ENCODE peak calls at places on chromosome 7, in seven cellular contexts. H is A549, W is stomach, U is heart left ventricle, I is IMR-90, X is H54, C is adrenal gland. V is an unnamed sample.

GRCh38 chr7:117230276-117231046 is 92.4 kb downstream of the WNT2 start:
- DNase-seq in H (no peak), W (no peak), C (no peak), U (no peak), I (peak; percentile 95), X (no peak), V (no peak)

GRCh38 chr7:153047079-153047478 is 287.5 kb downstream of the ACTR3B start:
- DNase-seq in C (no peak), H (no peak), X (no peak), U (no peak), I (no peak), W (no peak), V (no peak)

GRCh38 chr7:75876126-75876881 is 2.5 kb upstream of the RHBDD2 start:
- DNase-seq in U (no peak), C (no peak), W (no peak), H (no peak), X (no peak), I (no peak), V (no peak)

GRCh38 chr7:134891262-134892001 is 94.9 kb upstream of the AGBL3 start:
- DNase-seq in C (peak; percentile 93), H (peak; percentile 97), U (peak; percentile 89), W (peak; percentile 38), I (peak; percentile 92), X (peak; percentile 61), V (peak; percentile 25)

GRCh38 chr7:135994466-135995205 is 17.5 kb upstream of the MTPN start:
- DNase-seq in C (no peak), X (no peak), I (peak; percentile 59), H (peak; percentile 9), W (no peak), U (no peak), V (no peak)

GRCh38 chr7:75966209-75966961 is 28.0 kb downstream of the TMEM120A start:
- DNase-seq in I (no peak), C (peak; percentile 90), H (no peak), U (peak; percentile 75), X (no peak), W (no peak), V (no peak)

GRCh38 chr7:55073051-55073511 is 54.3 kb downstream of the EGFR start:
- DNase-seq in H (peak; percentile 49), U (no peak), X (no peak), I (peak; percentile 81), C (no peak), W (no peak), V (no peak)

GRCh38 chr7:47893238-47893637 is 55.0 kb downstream of the PKD1L1 start:
- DNase-seq in W (no peak), X (peak; percentile 65), H (peak; percentile 22), C (no peak), U (no peak), I (no peak), V (peak; percentile 3)

GRCh38 chr7:4136036-4136435 is 546.1 kb upstream of the FOXK1 start:
- DNase-seq in I (no peak), C (no peak), H (no peak), W (no peak), U (no peak), X (no peak), V (no peak)

GRCh38 chr7:152424348-152425108 is 11.3 kb downstream of the KMT2C start:
- DNase-seq in U (no peak), X (no peak), H (no peak), C (peak; percentile 32), W (no peak), I (peak; percentile 57), V (no peak)

GRCh38 chr7:80054356-80054755 is 80.3 kb upstream of the GNAI1 start:
- DNase-seq in X (no peak), C (no peak), U (no peak), W (no peak), H (no peak), I (peak; percentile 92), V (no peak)

GRCh38 chr7:105641236-105641810 is 60.0 kb upstream of the EFCAB10 start:
- DNase-seq in C (no peak), I (no peak), H (no peak), U (no peak), X (no peak), W (no peak), V (no peak)

GRCh38 chr7:132386249-132386681 is 190.0 kb downstream of the PLXNA4 start:
- DNase-seq in X (no peak), C (no peak), H (no peak), W (peak; percentile 78), I (no peak), U (peak; percentile 78), V (no peak)

DNA sequence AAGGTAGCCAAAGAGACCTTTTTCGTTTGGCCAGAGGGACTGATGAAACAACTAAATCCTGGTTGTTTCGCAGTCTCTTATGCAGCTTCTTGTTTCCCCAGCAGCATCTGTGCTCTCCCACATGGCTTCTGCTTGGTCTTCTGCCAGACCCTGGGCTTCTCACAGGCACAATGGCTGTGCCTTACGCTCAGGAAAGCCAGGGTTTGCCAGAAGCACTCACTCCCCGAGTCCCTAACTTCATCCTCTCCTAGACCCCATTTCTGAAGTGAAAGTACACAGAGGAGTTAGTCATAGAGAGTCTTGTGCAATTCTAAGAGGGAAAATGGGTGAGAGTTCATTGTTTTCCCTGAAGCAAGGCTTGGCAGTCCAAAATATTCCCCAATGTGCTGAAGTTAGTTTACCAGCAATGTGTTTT is 121.7 kb downstream of the EVX1 start:
- DNase-seq in U (peak; percentile 75), H (no peak), C (peak; percentile 56), W (peak; percentile 27), X (no peak), I (peak; percentile 69), V (no peak)
- TF ChIP-seq POLR2A in U (no peak), H (no peak), C (no peak), W (no peak), X (no peak), I (no peak), V (no peak)

GRCh38 chr7:101618916-101619315 is 10.2 kb downstream of the MYL10 start:
- DNase-seq in X (no peak), I (no peak), H (no peak), W (no peak), C (no peak), U (no peak), V (no peak)

GRCh38 chr7:101618207-101618839 is 10.8 kb downstream of the MYL10 start:
- DNase-seq in H (no peak), C (no peak), X (no peak), I (no peak), W (no peak), U (no peak), V (no peak)

GRCh38 chr7:101614939-101615302 is 14.2 kb downstream of the MYL10 start:
- DNase-seq in X (peak; percentile 82), U (no peak), C (no peak), I (no peak), H (no peak), W (no peak), V (no peak)

GRCh38 chr7:101615446-101615845 is 13.7 kb downstream of the MYL10 start:
- DNase-seq in X (no peak), U (no peak), H (no peak), I (no peak), C (no peak), W (no peak), V (no peak)

DNA sequence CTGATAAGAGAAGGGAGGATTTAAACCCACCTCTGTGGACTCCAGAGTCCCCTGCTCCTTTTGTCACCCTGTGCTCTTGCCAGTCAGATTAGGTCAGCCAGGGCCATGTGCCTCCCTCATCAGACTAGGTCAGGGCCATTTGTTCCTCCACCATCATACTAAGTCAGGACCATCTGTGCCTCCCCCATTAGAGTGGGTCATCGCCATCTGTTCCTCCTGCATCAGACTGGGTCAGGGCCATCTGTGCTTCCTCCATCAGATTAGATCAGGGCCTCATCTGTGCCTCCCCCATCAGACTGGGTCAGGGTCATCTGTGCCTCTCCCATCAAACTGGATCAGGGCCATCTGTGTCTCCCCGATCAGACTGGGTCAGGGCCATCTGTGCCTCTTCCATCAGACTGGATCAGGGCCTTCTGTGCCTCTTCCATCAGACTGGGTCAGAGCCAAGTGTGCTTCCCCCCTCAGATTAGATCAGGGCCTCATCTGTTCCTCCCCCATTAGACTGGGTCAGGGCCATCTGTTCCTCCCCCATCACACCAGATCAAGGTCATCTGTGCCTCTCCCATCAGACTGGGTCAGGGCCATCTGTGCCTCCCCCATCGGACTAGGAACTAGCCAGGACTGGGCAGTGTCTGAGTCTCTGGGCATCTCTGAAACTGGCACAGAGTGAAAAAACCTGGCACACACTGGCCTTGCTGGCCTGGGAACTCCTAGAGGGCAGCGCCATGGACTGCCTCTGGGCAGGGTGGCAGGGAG is 11.5 kb downstream of the MYL10 start:
- DNase-seq in U (no peak), C (no peak), I (no peak), H (no peak), X (no peak), W (no peak), V (no peak)
- TF ChIP-seq POLR2A in U (no peak), C (no peak), I (no peak), H (no peak), X (no peak), W (no peak), V (no peak)

GRCh38 chr7:5422324-5423271 is 1.0 kb downstream of the TNRC18 start:
- DNase-seq in I (peak; percentile 24), H (no peak), X (no peak), U (peak; percentile 38), C (no peak), W (no peak), V (peak; percentile 46)

GRCh38 chr7:5423272-5423843 is at the start of gene TNRC18:
- DNase-seq in W (peak; percentile 34), X (no peak), C (peak; percentile 50), I (no peak), U (peak; percentile 66), H (no peak), V (peak; percentile 79)

GRCh38 chr7:5425507-5426225 is 2.0 kb upstream of the TNRC18 start:
- DNase-seq in I (peak; percentile 89), C (peak; percentile 75), X (peak; percentile 89), W (peak; percentile 65), U (peak; percentile 81), H (peak; percentile 87), V (peak; percentile 64)

GRCh38 chr7:5424689-5425506 is 1.3 kb upstream of the TNRC18 start:
- DNase-seq in U (peak; percentile 82), H (no peak), W (peak; percentile 45), C (peak; percentile 53), I (peak; percentile 33), X (no peak), V (peak; percentile 60)

DNA sequence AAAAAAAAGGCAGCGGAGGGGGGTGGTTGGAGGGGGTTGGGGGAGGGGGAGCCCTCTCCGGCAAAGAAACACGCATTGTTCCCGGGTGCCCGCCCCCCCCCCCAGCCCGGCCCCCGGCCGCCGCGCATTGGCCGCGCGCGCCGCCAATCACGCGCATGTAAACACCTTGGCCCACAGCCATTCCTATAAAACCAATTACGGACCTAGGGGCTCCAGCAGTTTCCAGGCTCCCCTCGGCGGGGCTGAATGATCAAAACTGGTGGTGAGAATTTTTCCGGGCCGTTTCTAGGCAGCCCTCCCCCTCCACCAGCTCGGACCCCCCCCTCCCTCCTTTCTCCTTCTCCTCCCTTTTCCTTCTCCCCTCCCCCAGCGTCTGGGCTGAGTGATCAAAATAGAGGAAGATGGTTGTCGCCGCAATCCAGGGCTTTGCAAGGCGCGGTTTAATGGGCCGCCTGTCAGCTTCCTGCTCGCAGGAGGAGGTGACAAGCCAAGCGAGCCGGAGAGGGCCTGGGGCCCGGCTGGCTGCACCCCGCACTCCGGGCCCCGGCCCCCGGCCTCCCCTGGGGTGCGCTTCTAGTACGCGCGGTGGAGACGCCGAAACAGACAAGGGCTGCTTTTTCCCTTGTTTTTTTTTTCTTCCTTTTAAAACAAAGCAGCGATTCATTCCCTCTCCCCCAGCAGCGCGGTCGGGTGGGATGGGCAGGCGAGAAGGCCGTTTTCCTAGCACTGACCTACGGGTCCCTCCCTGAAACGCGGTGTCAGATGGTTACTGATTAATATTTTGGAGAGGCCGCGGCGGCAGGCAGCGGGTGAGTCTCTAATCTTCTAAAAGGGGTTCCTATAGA is 432 bp upstream of the TNRC18 start:
- DNase-seq in H (peak; percentile 98), W (peak; percentile 96), I (peak; percentile 99), C (peak; percentile 97), U (peak; percentile 96), X (peak; percentile 96), V (peak; percentile 93)
- TF ChIP-seq POLR2A in H (no peak), W (no peak), I (no peak), C (peak; percentile 61), U (peak; percentile 60), X (peak; percentile 63), V (no peak)

GRCh38 chr7:23273141-23273599 is 26.0 kb upstream of the MALSU1 start:
- DNase-seq in H (peak; percentile 97), X (peak; percentile 86), C (peak; percentile 91), W (peak; percentile 98), I (peak; percentile 96), U (peak; percentile 90), V (peak; percentile 94)
- TF ChIP-seq POLR2A in H (no peak), X (no peak), C (no peak), W (no peak), I (no peak), U (no peak), V (peak; percentile 47)